ENCODE peak calls at places on chromosomes 11 and 22, in four cellular contexts. K is stimulated activated naive CD8-positive, alpha-beta T cell treated with anti-CD3 and anti-CD28 coated beads, Interleukin-15, Interleukin-2, amounts not matched to agents 100 U/mL and 50 U/mL, for 24 hours; L is GM12865; M is fibroblast of pulmonary artery. J is an unnamed sample.

GRCh38 chr22:17131686-17132085 is 10.5 kb upstream of the TMEM121B start:
- DNase-seq in K (no peak), M (no peak), L (no peak), J (no peak)

GRCh38 chr11:10655931-10656576 is 37.5 kb downstream of the IRAG1 start:
- DNase-seq in M (no peak), K (no peak), L (no peak), J (no peak)

GRCh38 chr11:10375280-10376048 is 70.6 kb downstream of the ADM start:
- DNase-seq in K (no peak), M (peak; percentile 58), L (peak; percentile 36), J (no peak)

GRCh38 chr22:38907767-38908166 is 35.8 kb upstream of the CBX6 start:
- DNase-seq in K (no peak), L (no peak), M (no peak), J (no peak)

GRCh38 chr11:91788764-91789163 is 435.9 kb upstream of the FAT3 start:
- DNase-seq in L (no peak), M (no peak), K (no peak), J (no peak)

GRCh38 chr11:68583047-68583446 is 101.3 kb upstream of the GAL start:
- DNase-seq in M (peak; percentile 62), L (no peak), K (no peak), J (no peak)

GRCh38 chr11:7638710-7639642 is 34.3 kb downstream of the CYB5R2 start:
- DNase-seq in M (no peak), L (peak; percentile 28), K (no peak), J (no peak)

GRCh38 chr11:118705111-118705741 is 25.8 kb upstream of the TREH start:
- DNase-seq in K (peak; percentile 51), M (no peak), L (peak; percentile 53), J (no peak)

GRCh38 chr22:36757608-36758220 is 18.2 kb downstream of the IFT27 start:
- DNase-seq in K (peak; percentile 83), L (peak; percentile 79), M (peak; percentile 73), J (no peak)

GRCh38 chr11:11173316-11174025 is 179.6 kb downstream of the CSNK2A3 start:
- DNase-seq in M (no peak), L (no peak), K (no peak), J (no peak)

GRCh38 chr22:43895986-43896645 is 4.3 kb upstream of the PNPLA5 start:
- DNase-seq in M (no peak), K (no peak), L (no peak), J (no peak)

GRCh38 chr11:9461760-9462134 is 935 bp downstream of the ZNF143 start:
- DNase-seq in M (peak; percentile 37), L (peak; percentile 48), K (no peak), J (no peak)

GRCh38 chr11:45075519-45075918 is 70.9 kb upstream of the PRDM11 start:
- DNase-seq in L (no peak), K (no peak), M (no peak), J (no peak)

GRCh38 chr11:12377824-12378593 is 638 bp downstream of the PARVA start:
- DNase-seq in K (no peak), M (peak; percentile 87), L (no peak), J (no peak)

GRCh38 chr11:73622920-73623593 is 23.3 kb upstream of the PLEKHB1 start:
- DNase-seq in M (no peak), K (no peak), L (no peak), J (no peak)

GRCh38 chr11:77418981-77419592 is 54.8 kb downstream of the PAK1 start:
- DNase-seq in K (no peak), M (peak; percentile 20), L (no peak), J (no peak)

GRCh38 chr11:78202733-78203167 is 14.0 kb downstream of the USP35 start:
- DNase-seq in K (no peak), M (no peak), L (peak; percentile 22), J (no peak)

GRCh38 chr22:31055322-31056159 is 25.6 kb upstream of the SMTN start:
- DNase-seq in M (peak; percentile 99), L (no peak), K (no peak), J (no peak)

GRCh38 chr11:129724866-129725265 is 90.8 kb upstream of the TMEM45B start:
- DNase-seq in L (no peak), K (no peak), M (peak; percentile 17), J (no peak)

GRCh38 chr11:57345555-57346151 is 7.5 kb downstream of the P2RX3 start:
- DNase-seq in L (peak; percentile 76), M (peak; percentile 76), K (peak; percentile 77), J (peak; percentile 49)

GRCh38 chr11:125799808-125800207 is 11.9 kb downstream of the PATE3 start:
- DNase-seq in L (no peak), M (no peak), K (no peak), J (no peak)

GRCh38 chr11:105829084-105829483 is 193.0 kb downstream of the MSANTD4 start:
- DNase-seq in K (no peak), L (peak; percentile 59), M (no peak), J (no peak)

GRCh38 chr11:78131956-78132355 is 7.5 kb downstream of the ALG8 start:
- DNase-seq in K (no peak), L (no peak), M (no peak), J (no peak)

GRCh38 chr22:31394326-31394725 is 5.1 kb upstream of the DRG1 start:
- DNase-seq in M (no peak), L (no peak), K (no peak), J (no peak)

GRCh38 chr11:104873252-104873651 is 25.0 kb downstream of the CASP12 start:
- DNase-seq in M (no peak), K (no peak), L (no peak), J (no peak)

GRCh38 chr11:20668844-20669832 is at the start of gene NELL1:
- DNase-seq in L (no peak), K (no peak), M (no peak), J (no peak)

GRCh38 chr11:65528819-65529350 is 4.0 kb downstream of the SCYL1 start:
- DNase-seq in L (no peak), K (no peak), M (no peak), J (no peak)

GRCh38 chr22:46027219-46028068 is 50.5 kb upstream of the WNT7B start:
- DNase-seq in K (no peak), L (no peak), M (no peak), J (no peak)

GRCh38 chr11:64817476-64817875 is 7.1 kb upstream of the MEN1 start:
- DNase-seq in L (no peak), M (no peak), K (no peak), J (no peak)

GRCh38 chr11:70111269-70112016 is 33.3 kb downstream of the ANO1 start:
- DNase-seq in L (no peak), K (no peak), M (peak; percentile 33), J (no peak)

GRCh38 chr11:72241290-72241781 is 2.6 kb downstream of the PHOX2A start:
- DNase-seq in L (no peak), M (no peak), K (no peak), J (no peak)

J was measured in NCI-H1048.